ENCODE peak calls at places on chromosomes 4 and X, in seven cellular contexts. One of them, this sample, is unnamed.

GRCh38 chr4:7956306-7957112 is 16.8 kb upstream of the AFAP1 start:
- DNase-seq in Peyer's patch: no peak
- DNase-seq in uterus: peak; percentile 69
- DNase-seq in heart left ventricle: no peak
- DNase-seq in esophagus squamous epithelium: no peak
- DNase-seq in A549: no peak
- DNase-seq in GM12878: no peak
- DNase-seq in this sample: no peak

GRCh38 chrX:56248492-56248891 is 16.3 kb downstream of the KLF8 start:
- DNase-seq in Peyer's patch: peak; percentile 26
- DNase-seq in uterus: peak; percentile 43
- DNase-seq in heart left ventricle: no peak
- DNase-seq in esophagus squamous epithelium: no peak
- DNase-seq in A549: peak; percentile 10
- DNase-seq in GM12878: peak; percentile 40
- DNase-seq in this sample: peak; percentile 52

GRCh38 chr4:137307806-137308205 is 224.5 kb downstream of the PCDH18 start:
- DNase-seq in Peyer's patch: no peak
- DNase-seq in uterus: peak; percentile 25
- DNase-seq in heart left ventricle: no peak
- DNase-seq in esophagus squamous epithelium: no peak
- DNase-seq in A549: no peak
- DNase-seq in GM12878: no peak
- DNase-seq in this sample: no peak

GRCh38 chr4:95181446-95182306 is 367.1 kb downstream of the UNC5C start:
- DNase-seq in Peyer's patch: no peak
- DNase-seq in uterus: no peak
- DNase-seq in heart left ventricle: no peak
- DNase-seq in esophagus squamous epithelium: no peak
- DNase-seq in A549: no peak
- DNase-seq in GM12878: no peak
- DNase-seq in this sample: no peak

GRCh38 chrX:75603833-75604232 is 81.0 kb upstream of the ZDHHC15 start:
- DNase-seq in Peyer's patch: no peak
- DNase-seq in uterus: no peak
- DNase-seq in heart left ventricle: no peak
- DNase-seq in esophagus squamous epithelium: no peak
- DNase-seq in A549: peak; percentile 16
- DNase-seq in GM12878: no peak
- DNase-seq in this sample: no peak

GRCh38 chrX:9758239-9758638 is 7.4 kb downstream of the GPR143 start:
- DNase-seq in Peyer's patch: no peak
- DNase-seq in uterus: no peak
- DNase-seq in heart left ventricle: no peak
- DNase-seq in esophagus squamous epithelium: no peak
- DNase-seq in A549: no peak
- DNase-seq in GM12878: no peak
- DNase-seq in this sample: no peak

GRCh38 chr4:76956961-76957738 is 7.6 kb downstream of the SEPTIN11 start:
- DNase-seq in Peyer's patch: no peak
- DNase-seq in uterus: no peak
- DNase-seq in heart left ventricle: no peak
- DNase-seq in esophagus squamous epithelium: no peak
- DNase-seq in A549: no peak
- DNase-seq in GM12878: no peak
- DNase-seq in this sample: no peak

GRCh38 chr4:185761352-185762235 is 50.4 kb downstream of the SORBS2 start:
- DNase-seq in Peyer's patch: no peak
- DNase-seq in uterus: no peak
- DNase-seq in heart left ventricle: no peak
- DNase-seq in esophagus squamous epithelium: no peak
- DNase-seq in A549: no peak
- DNase-seq in GM12878: no peak
- DNase-seq in this sample: no peak

GRCh38 chr4:93646225-93646930 is 182.2 kb upstream of the ATOH1 start:
- DNase-seq in Peyer's patch: no peak
- DNase-seq in uterus: no peak
- DNase-seq in heart left ventricle: no peak
- DNase-seq in esophagus squamous epithelium: no peak
- DNase-seq in A549: no peak
- DNase-seq in GM12878: no peak
- DNase-seq in this sample: no peak

GRCh38 chr4:169099775-169100180 is 89.7 kb upstream of the CBR4 start:
- DNase-seq in Peyer's patch: no peak
- DNase-seq in uterus: peak; percentile 25
- DNase-seq in heart left ventricle: no peak
- DNase-seq in esophagus squamous epithelium: no peak
- DNase-seq in A549: no peak
- DNase-seq in GM12878: peak; percentile 34
- DNase-seq in this sample: no peak

GRCh38 chrX:45760187-45760742 is 559.6 kb upstream of the DIPK2B start:
- DNase-seq in Peyer's patch: no peak
- DNase-seq in uterus: no peak
- DNase-seq in heart left ventricle: no peak
- DNase-seq in esophagus squamous epithelium: no peak
- DNase-seq in A549: no peak
- DNase-seq in GM12878: no peak
- DNase-seq in this sample: no peak

GRCh38 chr4:107392380-107392779 is 327.7 kb downstream of the PAPSS1 start:
- DNase-seq in Peyer's patch: no peak
- DNase-seq in uterus: no peak
- DNase-seq in heart left ventricle: no peak
- DNase-seq in esophagus squamous epithelium: no peak
- DNase-seq in A549: no peak
- DNase-seq in GM12878: no peak
- DNase-seq in this sample: no peak

GRCh38 chr4:15755781-15756180 is 22.3 kb upstream of the CD38 start:
- DNase-seq in Peyer's patch: no peak
- DNase-seq in uterus: no peak
- DNase-seq in heart left ventricle: no peak
- DNase-seq in esophagus squamous epithelium: no peak
- DNase-seq in A549: no peak
- DNase-seq in GM12878: no peak
- DNase-seq in this sample: no peak

GRCh38 chr4:186700746-186701145 is 22.9 kb downstream of the FAT1 start:
- DNase-seq in Peyer's patch: no peak
- DNase-seq in uterus: peak; percentile 41
- DNase-seq in heart left ventricle: peak; percentile 76
- DNase-seq in esophagus squamous epithelium: no peak
- DNase-seq in A549: no peak
- DNase-seq in GM12878: no peak
- DNase-seq in this sample: no peak

GRCh38 chr4:178450614-178451013 is 1008.4 kb upstream of the AGA start:
- DNase-seq in Peyer's patch: no peak
- DNase-seq in uterus: no peak
- DNase-seq in heart left ventricle: no peak
- DNase-seq in esophagus squamous epithelium: no peak
- DNase-seq in A549: no peak
- DNase-seq in GM12878: no peak
- DNase-seq in this sample: no peak

GRCh38 chr4:93319011-93319410 is 509.5 kb upstream of the ATOH1 start:
- DNase-seq in Peyer's patch: no peak
- DNase-seq in uterus: no peak
- DNase-seq in heart left ventricle: no peak
- DNase-seq in esophagus squamous epithelium: no peak
- DNase-seq in A549: no peak
- DNase-seq in GM12878: no peak
- DNase-seq in this sample: no peak

GRCh38 chr4:1347410-1347864 is 429 bp downstream of the UVSSA start:
- DNase-seq in Peyer's patch: peak; percentile 52
- DNase-seq in uterus: peak; percentile 81
- DNase-seq in heart left ventricle: peak; percentile 85
- DNase-seq in esophagus squamous epithelium: no peak
- DNase-seq in A549: peak; percentile 33
- DNase-seq in GM12878: no peak
- DNase-seq in this sample: peak; percentile 72

GRCh38 chr4:42612898-42613297 is 44.0 kb downstream of the ATP8A1 start:
- DNase-seq in Peyer's patch: no peak
- DNase-seq in uterus: no peak
- DNase-seq in heart left ventricle: no peak
- DNase-seq in esophagus squamous epithelium: no peak
- DNase-seq in A549: no peak
- DNase-seq in GM12878: no peak
- DNase-seq in this sample: no peak

GRCh38 chr4:139933541-139933940 is 220.4 kb downstream of the MAML3 start:
- DNase-seq in Peyer's patch: no peak
- DNase-seq in uterus: no peak
- DNase-seq in heart left ventricle: no peak
- DNase-seq in esophagus squamous epithelium: no peak
- DNase-seq in A549: no peak
- DNase-seq in GM12878: no peak
- DNase-seq in this sample: no peak

GRCh38 chr4:43776371-43776770 is 672.2 kb downstream of the KCTD8 start:
- DNase-seq in Peyer's patch: no peak
- DNase-seq in uterus: no peak
- DNase-seq in heart left ventricle: no peak
- DNase-seq in esophagus squamous epithelium: no peak
- DNase-seq in A549: peak; percentile 0
- DNase-seq in GM12878: no peak
- DNase-seq in this sample: no peak

GRCh38 chr4:7328913-7329638 is 105.7 kb downstream of the PSAPL1 start:
- DNase-seq in Peyer's patch: no peak
- DNase-seq in uterus: no peak
- DNase-seq in heart left ventricle: peak; percentile 70
- DNase-seq in esophagus squamous epithelium: no peak
- DNase-seq in A549: peak; percentile 75
- DNase-seq in GM12878: no peak
- DNase-seq in this sample: peak; percentile 40

GRCh38 chrX:130049821-130050220 is 60.5 kb downstream of the ELF4 start:
- DNase-seq in Peyer's patch: no peak
- DNase-seq in uterus: no peak
- DNase-seq in heart left ventricle: no peak
- DNase-seq in esophagus squamous epithelium: no peak
- DNase-seq in A549: no peak
- DNase-seq in GM12878: no peak
- DNase-seq in this sample: no peak

GRCh38 chrX:40922307-40922706 is 162.9 kb upstream of the USP9X start:
- DNase-seq in Peyer's patch: no peak
- DNase-seq in uterus: no peak
- DNase-seq in heart left ventricle: no peak
- DNase-seq in esophagus squamous epithelium: no peak
- DNase-seq in A549: no peak
- DNase-seq in GM12878: no peak
- DNase-seq in this sample: no peak

GRCh38 chrX:71111141-71111843 is at the start of gene IL2RG:
- DNase-seq in Peyer's patch: peak; percentile 85
- DNase-seq in uterus: no peak
- DNase-seq in heart left ventricle: no peak
- DNase-seq in esophagus squamous epithelium: peak; percentile 6
- DNase-seq in A549: no peak
- DNase-seq in GM12878: peak; percentile 87
- DNase-seq in this sample: no peak

GRCh38 chrX:2503591-2504500 is 3.1 kb upstream of the DHRSX start:
- DNase-seq in Peyer's patch: no peak
- DNase-seq in uterus: no peak
- DNase-seq in heart left ventricle: no peak
- DNase-seq in esophagus squamous epithelium: no peak
- DNase-seq in A549: no peak
- DNase-seq in GM12878: no peak
- DNase-seq in this sample: no peak

GRCh38 chrX:101057095-101057714 is 5.3 kb upstream of the TRMT2B start:
- DNase-seq in Peyer's patch: no peak
- DNase-seq in uterus: no peak
- DNase-seq in heart left ventricle: no peak
- DNase-seq in esophagus squamous epithelium: no peak
- DNase-seq in A549: no peak
- DNase-seq in GM12878: peak; percentile 32
- DNase-seq in this sample: no peak

GRCh38 chr4:38489924-38490639 is 173.9 kb upstream of the KLF3 start:
- DNase-seq in Peyer's patch: no peak
- DNase-seq in uterus: no peak
- DNase-seq in heart left ventricle: no peak
- DNase-seq in esophagus squamous epithelium: no peak
- DNase-seq in A549: no peak
- DNase-seq in GM12878: no peak
- DNase-seq in this sample: peak; percentile 45

GRCh38 chr4:80462537-80463207 is 127.1 kb downstream of the CFAP299 start:
- DNase-seq in Peyer's patch: no peak
- DNase-seq in uterus: no peak
- DNase-seq in heart left ventricle: no peak
- DNase-seq in esophagus squamous epithelium: no peak
- DNase-seq in A549: no peak
- DNase-seq in GM12878: peak; percentile 5
- DNase-seq in this sample: no peak
- H3K4me3 ChIP-seq in Peyer's patch: peak overlapping the region; percentile 1
- H3K4me3 ChIP-seq in uterus: no peak overlapping the region
- H3K4me3 ChIP-seq in heart left ventricle: no peak overlapping the region
- H3K4me3 ChIP-seq in esophagus squamous epithelium: peak overlapping the region; percentile 16
- H3K4me3 ChIP-seq in A549: no peak overlapping the region
- H3K4me3 ChIP-seq in GM12878: no peak overlapping the region
- H3K4me3 ChIP-seq in this sample: peak overlapping the region; percentile 3

GRCh38 chr4:40562681-40563080 is 67.0 kb downstream of the RBM47 start:
- DNase-seq in Peyer's patch: no peak
- DNase-seq in uterus: no peak
- DNase-seq in heart left ventricle: no peak
- DNase-seq in esophagus squamous epithelium: no peak
- DNase-seq in A549: no peak
- DNase-seq in GM12878: no peak
- DNase-seq in this sample: no peak
- H3K4me1 ChIP-seq in Peyer's patch: no peaks in the 10 kb centered on the region
- H3K4me1 ChIP-seq in uterus: no peaks in the 10 kb centered on the region
- H3K4me1 ChIP-seq in heart left ventricle: no peaks in the 10 kb centered on the region
- H3K4me1 ChIP-seq in esophagus squamous epithelium: peaks cover 28% of the 10 kb centered on the region
- H3K4me1 ChIP-seq in A549: peaks cover 65% of the 10 kb centered on the region
- H3K4me1 ChIP-seq in GM12878: peaks cover 68% of the 10 kb centered on the region
- H3K4me1 ChIP-seq in this sample: no peaks in the 10 kb centered on the region

GRCh38 chrX:74536142-74537010 is 78.0 kb downstream of the RLIM start:
- DNase-seq in Peyer's patch: peak; percentile 44
- DNase-seq in uterus: peak; percentile 90
- DNase-seq in heart left ventricle: peak; percentile 92
- DNase-seq in esophagus squamous epithelium: peak; percentile 18
- DNase-seq in A549: peak; percentile 30
- DNase-seq in GM12878: no peak
- DNase-seq in this sample: peak; percentile 71
- TF ChIP-seq POLR2A in Peyer's patch: no peak
- TF ChIP-seq POLR2A in uterus: no peak
- TF ChIP-seq POLR2A in heart left ventricle: no peak
- TF ChIP-seq POLR2A in esophagus squamous epithelium: no peak
- TF ChIP-seq POLR2A in A549: no peak
- TF ChIP-seq POLR2A in GM12878: no peak
- TF ChIP-seq POLR2A in this sample: peak; percentile 20

DNA sequence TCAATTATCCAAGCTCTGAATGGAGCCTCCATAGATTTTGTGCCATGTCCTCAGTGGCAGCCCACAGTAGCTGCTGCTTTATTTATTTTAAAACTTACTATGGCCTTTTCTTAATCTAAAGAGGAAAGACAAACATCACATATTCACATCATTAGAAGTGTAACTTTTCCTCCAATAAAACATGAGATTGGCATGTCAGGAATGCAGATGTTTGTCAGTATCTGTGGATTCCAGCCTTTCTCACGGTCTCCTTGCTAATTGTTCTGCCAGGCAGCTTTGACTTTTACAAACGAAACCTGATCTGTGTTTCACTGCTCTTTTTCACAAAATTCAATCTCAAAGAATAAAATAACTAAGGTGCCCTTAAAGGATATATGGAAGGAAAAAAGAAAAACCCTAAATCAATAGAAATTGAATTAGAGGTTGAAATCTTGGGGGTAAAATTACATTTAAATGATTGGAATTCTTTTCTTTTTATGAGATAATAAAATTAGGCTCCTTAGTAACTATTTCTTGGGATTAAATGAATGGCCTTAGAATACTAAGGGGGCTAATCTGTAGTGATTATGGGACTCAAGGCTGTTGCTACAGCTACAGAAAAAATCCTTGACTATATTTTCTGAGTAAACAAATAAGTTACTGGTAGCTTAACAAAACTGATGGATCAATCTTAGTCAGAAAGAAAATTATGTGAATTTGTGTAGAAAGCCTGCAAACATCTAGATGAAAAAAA is 151.3 kb downstream of the RTL9 start:
- DNase-seq in Peyer's patch: no peak
- DNase-seq in uterus: no peak
- DNase-seq in heart left ventricle: no peak
- DNase-seq in esophagus squamous epithelium: no peak
- DNase-seq in A549: no peak
- DNase-seq in GM12878: no peak
- DNase-seq in this sample: no peak
- H3K4me3 ChIP-seq in Peyer's patch: no peak overlapping the region
- H3K4me3 ChIP-seq in uterus: no peak overlapping the region
- H3K4me3 ChIP-seq in heart left ventricle: no peak overlapping the region
- H3K4me3 ChIP-seq in esophagus squamous epithelium: no peak overlapping the region
- H3K4me3 ChIP-seq in A549: no peak overlapping the region
- H3K4me3 ChIP-seq in GM12878: no peak overlapping the region
- H3K4me3 ChIP-seq in this sample: no peak overlapping the region

This sample was measured in breast epithelium.